ENCODE peak calls at places on chromosomes 11 and 22, in ten cellular contexts. F is activated CD4-positive, alpha-beta T cell treated with anti-CD3 and anti-CD28 coated beads, Interleukin-2, amount 50 U/mL, for 48 hours; Y is NCI-H510A treated with DMSO at 0.1 percent for 48 hours; Z is neural progenitor cell; T is thoracic aorta; X is kidney epithelial cell; V is activated effector memory CD4-positive, alpha-beta T cell treated with anti-CD3 and anti-CD28 coated beads, Interleukin-2, amount 50 U/mL, for 16 hours; C is H54; N is hepatocyte; P is HTR-8/SVneo. B is an unnamed sample.

GRCh38 chr11:83694191-83694905 is 408.2 kb upstream of the CCDC90B start:
- DNase-seq in F (no peak), Y (no peak), Z (no peak), T (no peak), X (no peak), V (no peak), C (no peak), N (no peak), P (no peak), B (no peak)

GRCh38 chr11:112564228-112564955 is 303.7 kb upstream of the PLET1 start:
- DNase-seq in F (no peak), Y (peak; percentile 7), Z (no peak), T (no peak), X (no peak), V (no peak), C (peak; percentile 17), N (peak; percentile 27), P (peak; percentile 32), B (no peak)

GRCh38 chr11:60305906-60306619 is 21.0 kb upstream of the MS4A6E start:
- DNase-seq in F (no peak), Y (no peak), Z (peak; percentile 10), T (no peak), X (peak; percentile 49), V (no peak), C (no peak), N (no peak), P (peak; percentile 11), B (no peak)

GRCh38 chr22:38033522-38034277 is 23.5 kb upstream of the PICK1 start:
- DNase-seq in F (no peak), Y (no peak), Z (peak; percentile 66), T (no peak), X (no peak), V (no peak), C (no peak), N (no peak), P (no peak), B (no peak)

GRCh38 chr11:88849368-88849767 is 216.4 kb downstream of the GRM5 start:
- DNase-seq in F (no peak), Y (no peak), Z (no peak), T (no peak), X (peak; percentile 4), V (no peak), C (no peak), N (no peak), P (no peak), B (no peak)

GRCh38 chr22:42061041-42061440 is 9.6 kb downstream of the NAGA start:
- DNase-seq in F (no peak), Y (no peak), Z (no peak), T (no peak), X (no peak), V (no peak), C (no peak), N (no peak), P (no peak), B (no peak)

GRCh38 chr11:63919267-63920125 is 2.5 kb upstream of the RCOR2 start:
- DNase-seq in F (no peak), Y (peak; percentile 88), Z (peak; percentile 94), T (no peak), X (no peak), V (no peak), C (no peak), N (peak; percentile 53), P (no peak), B (no peak)

GRCh38 chr11:123457187-123457770 is 27.2 kb downstream of the GRAMD1B start:
- DNase-seq in F (no peak), Y (no peak), Z (no peak), T (no peak), X (no peak), V (no peak), C (no peak), N (no peak), P (no peak), B (no peak)

GRCh38 chr22:40878937-40879336 is 17.0 kb upstream of the DNAJB7 start:
- DNase-seq in F (no peak), Y (no peak), Z (no peak), T (no peak), X (no peak), V (no peak), C (no peak), N (peak; percentile 11), P (no peak), B (no peak)

GRCh38 chr11:35946766-35947165 is 2.9 kb downstream of the LDLRAD3 start:
- DNase-seq in F (no peak), Y (peak; percentile 13), Z (no peak), T (no peak), X (no peak), V (no peak), C (no peak), N (no peak), P (no peak), B (no peak)

GRCh38 chr22:46011627-46012181 is 34.7 kb upstream of the WNT7B start:
- DNase-seq in F (no peak), Y (no peak), Z (no peak), T (no peak), X (no peak), V (no peak), C (no peak), N (no peak), P (no peak), B (no peak)

GRCh38 chr11:108897071-108897481 is 232.2 kb downstream of the DDX10 start:
- DNase-seq in F (no peak), Y (no peak), Z (peak; percentile 54), T (no peak), X (no peak), V (no peak), C (no peak), N (no peak), P (no peak), B (no peak)

GRCh38 chr11:111598546-111598945 is 3.7 kb upstream of the SIK2 start:
- DNase-seq in F (no peak), Y (no peak), Z (no peak), T (no peak), X (no peak), V (no peak), C (no peak), N (peak; percentile 40), P (no peak), B (no peak)

GRCh38 chr11:131977231-131977630 is 606.8 kb downstream of the NTM start:
- DNase-seq in F (no peak), Y (no peak), Z (peak; percentile 40), T (no peak), X (peak; percentile 47), V (no peak), C (no peak), N (no peak), P (peak; percentile 20), B (no peak)

GRCh38 chr11:61873588-61874459 is 17.5 kb downstream of the FADS3 start:
- DNase-seq in F (no peak), Y (no peak), Z (no peak), T (no peak), X (no peak), V (no peak), C (no peak), N (no peak), P (no peak), B (no peak)

GRCh38 chr11:27331984-27332383 is 31.0 kb downstream of the CCDC34 start:
- DNase-seq in F (no peak), Y (no peak), Z (no peak), T (no peak), X (no peak), V (no peak), C (no peak), N (no peak), P (peak; percentile 15), B (no peak)

B was measured in HuH-7.5.